ENCODE peak calls at places on chromosomes 12 and 14, in five cellular contexts. One of them, this sample, is unnamed.

GRCh38 chr12:93173178-93173957 is 204.4 kb upstream of the NUDT4 start:
- DNase-seq in stomach: no peak
- DNase-seq in A549: no peak
- DNase-seq in H1: no peak
- DNase-seq in ovary: no peak
- DNase-seq in this sample: no peak

GRCh38 chr14:29643415-29644206 is 284.0 kb downstream of the PRKD1 start:
- DNase-seq in stomach: no peak
- DNase-seq in A549: peak; percentile 12
- DNase-seq in H1: no peak
- DNase-seq in ovary: no peak
- DNase-seq in this sample: no peak

GRCh38 chr14:54475187-54475881 is 13.4 kb downstream of the GMFB start:
- DNase-seq in stomach: no peak
- DNase-seq in A549: no peak
- DNase-seq in H1: no peak
- DNase-seq in ovary: no peak
- DNase-seq in this sample: no peak

GRCh38 chr12:78189656-78190055 is 359.0 kb downstream of the NAV3 start:
- DNase-seq in stomach: no peak
- DNase-seq in A549: no peak
- DNase-seq in H1: no peak
- DNase-seq in ovary: no peak
- DNase-seq in this sample: no peak

GRCh38 chr12:50971946-50972345 is 19.6 kb downstream of the HIGD1C start:
- DNase-seq in stomach: no peak
- DNase-seq in A549: no peak
- DNase-seq in H1: no peak
- DNase-seq in ovary: no peak
- DNase-seq in this sample: no peak

GRCh38 chr14:95218472-95219193 is 61.3 kb upstream of the DICER1 start:
- DNase-seq in stomach: no peak
- DNase-seq in A549: no peak
- DNase-seq in H1: no peak
- DNase-seq in ovary: no peak
- DNase-seq in this sample: no peak

GRCh38 chr12:6038160-6038559 is 86.3 kb downstream of the VWF start:
- DNase-seq in stomach: peak; percentile 50
- DNase-seq in A549: peak; percentile 93
- DNase-seq in H1: peak; percentile 57
- DNase-seq in ovary: no peak
- DNase-seq in this sample: no peak

GRCh38 chr14:56087824-56088571 is 30.2 kb upstream of the PELI2 start:
- DNase-seq in stomach: no peak
- DNase-seq in A549: no peak
- DNase-seq in H1: no peak
- DNase-seq in ovary: no peak
- DNase-seq in this sample: no peak

GRCh38 chr12:2691340-2692111 is 103.2 kb upstream of the FKBP4 start:
- DNase-seq in stomach: no peak
- DNase-seq in A549: no peak
- DNase-seq in H1: no peak
- DNase-seq in ovary: no peak
- DNase-seq in this sample: no peak

GRCh38 chr12:111218499-111218898 is 150.4 kb downstream of the PHETA1 start:
- DNase-seq in stomach: no peak
- DNase-seq in A549: no peak
- DNase-seq in H1: no peak
- DNase-seq in ovary: no peak
- DNase-seq in this sample: no peak

GRCh38 chr12:6450091-6450868 is 1.6 kb upstream of the TAPBPL start:
- DNase-seq in stomach: no peak
- DNase-seq in A549: no peak
- DNase-seq in H1: no peak
- DNase-seq in ovary: no peak
- DNase-seq in this sample: no peak

GRCh38 chr14:68534301-68534700 is 258.6 kb downstream of the ZFP36L1 start:
- DNase-seq in stomach: no peak
- DNase-seq in A549: no peak
- DNase-seq in H1: no peak
- DNase-seq in ovary: no peak
- DNase-seq in this sample: no peak

GRCh38 chr14:21257395-21258193 is 11.6 kb downstream of the HNRNPC start:
- DNase-seq in stomach: no peak
- DNase-seq in A549: no peak
- DNase-seq in H1: no peak
- DNase-seq in ovary: no peak
- DNase-seq in this sample: no peak

GRCh38 chr14:62077676-62078261 is 315.5 kb downstream of the SNAPC1 start:
- DNase-seq in stomach: no peak
- DNase-seq in A549: no peak
- DNase-seq in H1: no peak
- DNase-seq in ovary: no peak
- DNase-seq in this sample: no peak

GRCh38 chr12:55847033-55847432 is 4.3 kb upstream of the MMP19 start:
- DNase-seq in stomach: no peak
- DNase-seq in A549: no peak
- DNase-seq in H1: no peak
- DNase-seq in ovary: no peak
- DNase-seq in this sample: peak; percentile 82
- H3K27ac ChIP-seq in stomach: peak overlapping the region; percentile 41
- H3K27ac ChIP-seq in A549: no peak overlapping the region
- H3K27ac ChIP-seq in H1: no peak overlapping the region
- H3K27ac ChIP-seq in ovary: peak overlapping the region; percentile 69
- H3K27ac ChIP-seq in this sample: peak overlapping the region; percentile 97

DNA sequence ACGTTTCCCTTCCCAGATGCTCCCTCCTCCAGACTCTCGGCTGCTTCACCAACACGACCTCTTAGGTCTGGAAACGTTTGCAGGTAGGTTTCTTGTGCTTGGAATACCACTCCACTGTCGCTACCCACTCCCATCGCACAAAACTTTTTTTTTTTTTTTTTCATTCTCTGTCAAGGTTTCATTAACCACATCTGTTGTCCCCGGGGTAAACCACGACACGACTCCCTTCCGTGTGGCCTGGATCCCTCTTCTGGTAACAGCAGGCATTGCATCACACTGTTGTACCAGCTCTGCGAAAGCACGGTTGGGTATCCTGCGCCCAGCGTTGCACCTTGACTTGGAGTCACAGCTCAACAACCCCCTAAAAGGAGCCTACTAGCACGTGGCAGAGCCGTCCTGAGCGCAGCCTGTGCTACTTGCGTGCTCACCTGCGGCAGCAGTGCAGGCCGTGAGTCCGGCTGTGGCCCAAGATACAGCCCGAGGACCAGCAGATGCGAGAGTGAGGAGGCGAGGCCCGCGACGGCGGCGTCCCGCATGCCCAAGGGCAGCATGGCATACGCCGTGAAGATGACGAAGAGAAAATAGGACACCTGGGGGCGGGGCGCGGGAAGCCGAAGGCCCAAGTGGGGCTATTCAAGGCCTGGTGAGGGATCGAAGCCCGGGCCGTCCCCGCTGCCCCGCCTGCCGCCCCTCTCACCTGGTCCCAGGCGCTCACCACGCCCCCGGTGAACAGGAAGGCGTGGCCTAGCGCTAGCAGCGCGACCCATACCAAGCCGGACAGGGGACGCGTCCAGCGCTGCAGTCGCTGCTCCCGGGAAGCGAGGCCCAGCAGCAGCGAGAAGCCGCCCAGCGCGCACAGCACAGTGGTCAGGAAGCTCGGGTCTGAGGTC is 2.5 kb downstream of the ADCY4 start:
- DNase-seq in stomach: peak; percentile 82
- DNase-seq in A549: peak; percentile 71
- DNase-seq in H1: peak; percentile 34
- DNase-seq in ovary: peak; percentile 69
- DNase-seq in this sample: no peak
- H3K4me3 ChIP-seq in stomach: peak overlapping the region; percentile 34
- H3K4me3 ChIP-seq in A549: no peak overlapping the region
- H3K4me3 ChIP-seq in H1: peak overlapping the region; percentile 61
- H3K4me3 ChIP-seq in ovary: peak overlapping the region; percentile 20
- H3K4me3 ChIP-seq in this sample: peak overlapping the region; percentile 28

GRCh38 chr14:96538663-96539317 is 36.6 kb downstream of the PAPOLA start:
- DNase-seq in stomach: no peak
- DNase-seq in A549: peak; percentile 38
- DNase-seq in H1: no peak
- DNase-seq in ovary: no peak
- DNase-seq in this sample: no peak
- TF ChIP-seq EP300 in stomach: no peak
- TF ChIP-seq EP300 in A549: no peak
- TF ChIP-seq EP300 in H1: no peak
- TF ChIP-seq EP300 in ovary: no peak
- TF ChIP-seq EP300 in this sample: no peak

GRCh38 chr12:12938541-12938940 is 13.4 kb downstream of the GPRC5D start:
- DNase-seq in stomach: no peak
- DNase-seq in A549: no peak
- DNase-seq in H1: no peak
- DNase-seq in ovary: no peak
- DNase-seq in this sample: no peak

GRCh38 chr12:12936983-12937491 is 14.9 kb downstream of the GPRC5D start:
- DNase-seq in stomach: no peak
- DNase-seq in A549: no peak
- DNase-seq in H1: no peak
- DNase-seq in ovary: no peak
- DNase-seq in this sample: no peak

GRCh38 chr12:12929696-12930095 is 22.3 kb downstream of the GPRC5D start:
- DNase-seq in stomach: no peak
- DNase-seq in A549: no peak
- DNase-seq in H1: no peak
- DNase-seq in ovary: no peak
- DNase-seq in this sample: no peak

GRCh38 chr12:12930633-12931032 is 21.3 kb downstream of the GPRC5D start:
- DNase-seq in stomach: no peak
- DNase-seq in A549: no peak
- DNase-seq in H1: no peak
- DNase-seq in ovary: no peak
- DNase-seq in this sample: no peak

DNA sequence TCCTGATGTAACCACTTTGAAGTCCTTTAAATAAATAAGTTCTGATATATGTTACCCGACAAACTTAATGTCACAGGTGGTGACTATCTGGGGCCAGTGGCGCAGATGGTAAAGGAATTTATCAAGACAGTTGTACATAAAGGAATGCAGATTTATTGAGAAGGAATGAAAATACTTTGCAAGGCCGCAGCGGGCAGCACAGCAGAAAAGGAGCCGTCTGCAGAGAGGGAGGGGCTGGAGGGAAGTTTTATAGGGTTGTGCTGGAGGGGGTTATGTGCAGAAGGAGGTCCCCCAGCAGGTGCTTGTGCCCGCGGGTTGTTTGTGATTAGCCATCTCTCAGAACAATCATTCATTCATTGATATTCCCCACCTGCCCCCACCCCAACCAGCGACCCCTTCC is 17.4 kb downstream of the GPRC5D start:
- DNase-seq in stomach: no peak
- DNase-seq in A549: no peak
- DNase-seq in H1: no peak
- DNase-seq in ovary: no peak
- DNase-seq in this sample: no peak
- H3K27ac ChIP-seq in stomach: no peak overlapping the region
- H3K27ac ChIP-seq in A549: no peak overlapping the region
- H3K27ac ChIP-seq in H1: no peak overlapping the region
- H3K27ac ChIP-seq in ovary: no peak overlapping the region
- H3K27ac ChIP-seq in this sample: no peak overlapping the region

GRCh38 chr14:103909531-103910261 is 18.6 kb upstream of the TDRD9 start:
- DNase-seq in stomach: no peak
- DNase-seq in A549: no peak
- DNase-seq in H1: no peak
- DNase-seq in ovary: no peak
- DNase-seq in this sample: no peak
- H3K4me3 ChIP-seq in stomach: peak overlapping the region; percentile 14
- H3K4me3 ChIP-seq in A549: no peak overlapping the region
- H3K4me3 ChIP-seq in H1: no peak overlapping the region
- H3K4me3 ChIP-seq in ovary: no peak overlapping the region
- H3K4me3 ChIP-seq in this sample: no peak overlapping the region

GRCh38 chr12:94590428-94590827 is 59.9 kb downstream of the TMCC3 start:
- DNase-seq in stomach: peak; percentile 40
- DNase-seq in A549: no peak
- DNase-seq in H1: peak; percentile 31
- DNase-seq in ovary: no peak
- DNase-seq in this sample: no peak

GRCh38 chr12:94589591-94590001 is 60.8 kb downstream of the TMCC3 start:
- DNase-seq in stomach: no peak
- DNase-seq in A549: no peak
- DNase-seq in H1: no peak
- DNase-seq in ovary: no peak
- DNase-seq in this sample: no peak

GRCh38 chr12:94593822-94594442 is 56.4 kb downstream of the TMCC3 start:
- DNase-seq in stomach: no peak
- DNase-seq in A549: no peak
- DNase-seq in H1: no peak
- DNase-seq in ovary: no peak
- DNase-seq in this sample: no peak

GRCh38 chr12:94594443-94594825 is 55.9 kb downstream of the TMCC3 start:
- DNase-seq in stomach: no peak
- DNase-seq in A549: no peak
- DNase-seq in H1: no peak
- DNase-seq in ovary: no peak
- DNase-seq in this sample: no peak

GRCh38 chr12:94592080-94592479 is 58.3 kb downstream of the TMCC3 start:
- DNase-seq in stomach: no peak
- DNase-seq in A549: no peak
- DNase-seq in H1: no peak
- DNase-seq in ovary: no peak
- DNase-seq in this sample: no peak
- TF ChIP-seq EP300 in stomach: no peak
- TF ChIP-seq EP300 in A549: no peak
- TF ChIP-seq EP300 in H1: no peak
- TF ChIP-seq EP300 in ovary: no peak
- TF ChIP-seq EP300 in this sample: no peak

GRCh38 chr12:83461326-83461985 is 774.8 kb downstream of the TMTC2 start:
- DNase-seq in stomach: no peak
- DNase-seq in A549: no peak
- DNase-seq in H1: no peak
- DNase-seq in ovary: no peak
- DNase-seq in this sample: no peak
- H3K27ac ChIP-seq in stomach: no peak overlapping the region
- H3K27ac ChIP-seq in A549: no peak overlapping the region
- H3K27ac ChIP-seq in H1: no peak overlapping the region
- H3K27ac ChIP-seq in ovary: no peak overlapping the region
- H3K27ac ChIP-seq in this sample: no peak overlapping the region

This sample was measured in suprapubic skin.